ENCODE peak calls at places on chromosomes 3 and 15, in four cellular contexts. One of them, this sample, is unnamed.

GRCh38 chr15:101526442-101526841 is 36.9 kb upstream of the PCSK6 start:
- DNase-seq in neuronal stem cell: no peak
- DNase-seq in H1: no peak
- DNase-seq in trophoblast cell: no peak
- DNase-seq in this sample: no peak

GRCh38 chr3:139096670-139097069 is 52.0 kb upstream of the PRR23C start:
- DNase-seq in neuronal stem cell: no peak
- DNase-seq in H1: no peak
- DNase-seq in trophoblast cell: no peak
- DNase-seq in this sample: no peak

GRCh38 chr15:72063186-72063585 is 54.8 kb downstream of the MYO9A start:
- DNase-seq in neuronal stem cell: no peak
- DNase-seq in H1: no peak
- DNase-seq in trophoblast cell: no peak
- DNase-seq in this sample: no peak

GRCh38 chr3:144770813-144771400 is 799.3 kb downstream of the DIPK2A start:
- DNase-seq in neuronal stem cell: peak
- DNase-seq in H1: no peak
- DNase-seq in trophoblast cell: no peak
- DNase-seq in this sample: peak

GRCh38 chr3:264394-265156 is 68.0 kb downstream of the CHL1 start:
- DNase-seq in neuronal stem cell: no peak
- DNase-seq in H1: no peak
- DNase-seq in trophoblast cell: peak
- DNase-seq in this sample: peak

GRCh38 chr15:45346381-45346780 is 32.0 kb downstream of the GATM start:
- DNase-seq in neuronal stem cell: no peak
- DNase-seq in H1: no peak
- DNase-seq in trophoblast cell: no peak
- DNase-seq in this sample: no peak

GRCh38 chr3:123503200-123503599 is 54.3 kb upstream of the ADCY5 start:
- DNase-seq in neuronal stem cell: no peak
- DNase-seq in H1: no peak
- DNase-seq in trophoblast cell: no peak
- DNase-seq in this sample: no peak

GRCh38 chr3:31789429-31789828 is 191.6 kb downstream of the OSBPL10 start:
- DNase-seq in neuronal stem cell: no peak
- DNase-seq in H1: no peak
- DNase-seq in trophoblast cell: no peak
- DNase-seq in this sample: no peak

GRCh38 chr3:42697326-42698051 is 5.1 kb downstream of the HHATL start:
- DNase-seq in neuronal stem cell: no peak
- DNase-seq in H1: no peak
- DNase-seq in trophoblast cell: no peak
- DNase-seq in this sample: no peak

GRCh38 chr15:38147246-38147645 is 105.4 kb upstream of the SPRED1 start:
- DNase-seq in neuronal stem cell: no peak
- DNase-seq in H1: no peak
- DNase-seq in trophoblast cell: no peak
- DNase-seq in this sample: no peak

GRCh38 chr3:10602769-10603768 is 97.7 kb upstream of the ATP2B2 start:
- DNase-seq in neuronal stem cell: no peak
- DNase-seq in H1: no peak
- DNase-seq in trophoblast cell: no peak
- DNase-seq in this sample: no peak

GRCh38 chr15:32659340-32659831 is 17.9 kb downstream of the SCG5 start:
- DNase-seq in neuronal stem cell: no peak
- DNase-seq in H1: no peak
- DNase-seq in trophoblast cell: no peak
- DNase-seq in this sample: peak

GRCh38 chr3:37905987-37906674 is 44.5 kb downstream of the CTDSPL start:
- DNase-seq in neuronal stem cell: no peak
- DNase-seq in H1: no peak
- DNase-seq in trophoblast cell: no peak
- DNase-seq in this sample: peak

GRCh38 chr3:11459147-11459837 is 184.4 kb downstream of the VGLL4 start:
- DNase-seq in neuronal stem cell: no peak
- DNase-seq in H1: no peak
- DNase-seq in trophoblast cell: no peak
- DNase-seq in this sample: no peak

GRCh38 chr3:188947401-188947982 is 224.3 kb upstream of the TPRG1 start:
- DNase-seq in neuronal stem cell: peak
- DNase-seq in H1: peak
- DNase-seq in trophoblast cell: peak
- DNase-seq in this sample: peak

GRCh38 chr3:118292841-118293240 is 741.8 kb downstream of the IGSF11 start:
- DNase-seq in neuronal stem cell: no peak
- DNase-seq in H1: no peak
- DNase-seq in trophoblast cell: no peak
- DNase-seq in this sample: no peak

GRCh38 chr3:39981547-39982184 is 172.3 kb downstream of the MYRIP start:
- DNase-seq in neuronal stem cell: no peak
- DNase-seq in H1: no peak
- DNase-seq in trophoblast cell: no peak
- DNase-seq in this sample: no peak

GRCh38 chr3:61563614-61564404 is 2.4 kb downstream of the PTPRG start:
- DNase-seq in neuronal stem cell: no peak
- DNase-seq in H1: no peak
- DNase-seq in trophoblast cell: peak
- DNase-seq in this sample: peak

GRCh38 chr3:174441588-174442316 is 417.4 kb upstream of the NAALADL2 start:
- DNase-seq in neuronal stem cell: no peak
- DNase-seq in H1: no peak
- DNase-seq in trophoblast cell: no peak
- DNase-seq in this sample: no peak

GRCh38 chr15:69451951-69452701 is 492 bp upstream of the RPLP1 start:
- DNase-seq in neuronal stem cell: no peak
- DNase-seq in H1: no peak
- DNase-seq in trophoblast cell: peak
- DNase-seq in this sample: no peak

GRCh38 chr15:89982315-89983055 is 18.6 kb upstream of the ZNF710 start:
- DNase-seq in neuronal stem cell: no peak
- DNase-seq in H1: no peak
- DNase-seq in trophoblast cell: no peak
- DNase-seq in this sample: no peak

GRCh38 chr15:89978914-89979313 is 22.2 kb upstream of the ZNF710 start:
- DNase-seq in neuronal stem cell: no peak
- DNase-seq in H1: no peak
- DNase-seq in trophoblast cell: no peak
- DNase-seq in this sample: no peak

GRCh38 chr15:89984001-89984400 is 17.1 kb upstream of the ZNF710 start:
- DNase-seq in neuronal stem cell: no peak
- DNase-seq in H1: no peak
- DNase-seq in trophoblast cell: no peak
- DNase-seq in this sample: no peak

GRCh38 chr15:89984421-89985010 is 16.6 kb upstream of the ZNF710 start:
- DNase-seq in neuronal stem cell: no peak
- DNase-seq in H1: no peak
- DNase-seq in trophoblast cell: no peak
- DNase-seq in this sample: no peak
- H2BK12ac ChIP-seq in neuronal stem cell: no peak
- H2BK12ac ChIP-seq in H1: peak
- H2BK12ac ChIP-seq in trophoblast cell: no peak
- H2BK12ac ChIP-seq in this sample: no peak

GRCh38 chr15:41331833-41332787 is at the start of gene OIP5:
- DNase-seq in neuronal stem cell: peak
- DNase-seq in H1: peak
- DNase-seq in trophoblast cell: peak
- DNase-seq in this sample: peak
- H2BK12ac ChIP-seq in neuronal stem cell: no peak
- H2BK12ac ChIP-seq in H1: peak
- H2BK12ac ChIP-seq in trophoblast cell: no peak
- H2BK12ac ChIP-seq in this sample: no peak

DNA sequence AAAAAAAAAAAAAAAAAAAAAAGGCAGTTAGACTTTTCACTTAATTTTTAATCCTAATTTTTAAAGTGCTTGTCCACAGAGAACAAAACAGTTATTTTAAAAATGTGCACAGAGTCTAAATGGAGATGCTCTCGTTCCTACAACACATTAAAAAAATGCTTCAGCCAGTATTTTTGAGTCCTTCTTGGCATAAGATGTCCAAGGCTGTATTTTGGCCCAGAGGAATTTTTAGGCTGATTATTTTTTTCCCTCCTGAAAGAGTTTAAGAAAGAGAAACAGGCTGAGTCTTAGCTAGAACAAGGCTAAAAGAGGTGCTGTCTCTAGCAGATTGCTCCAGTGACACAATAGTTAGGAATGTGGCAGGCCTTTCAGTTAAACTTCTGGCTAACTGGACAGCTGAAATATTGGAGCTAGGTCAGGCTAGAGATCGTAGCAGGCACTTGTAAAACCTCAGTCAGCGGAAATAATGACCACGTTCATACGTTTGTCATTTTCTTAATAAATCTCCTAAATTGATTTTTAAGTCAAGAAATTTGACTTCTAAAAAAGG is 271.5 kb upstream of the RARB start:
- DNase-seq in neuronal stem cell: peak
- DNase-seq in H1: peak
- DNase-seq in trophoblast cell: peak
- DNase-seq in this sample: peak
- H2BK12ac ChIP-seq in neuronal stem cell: no peak
- H2BK12ac ChIP-seq in H1: no peak
- H2BK12ac ChIP-seq in trophoblast cell: no peak
- H2BK12ac ChIP-seq in this sample: no peak

GRCh38 chr3:194740859-194741486 is 55.3 kb downstream of the FAM43A start:
- DNase-seq in neuronal stem cell: no peak
- DNase-seq in H1: no peak
- DNase-seq in trophoblast cell: peak
- DNase-seq in this sample: peak
- H2BK12ac ChIP-seq in neuronal stem cell: no peak
- H2BK12ac ChIP-seq in H1: peak
- H2BK12ac ChIP-seq in trophoblast cell: peak
- H2BK12ac ChIP-seq in this sample: no peak

DNA sequence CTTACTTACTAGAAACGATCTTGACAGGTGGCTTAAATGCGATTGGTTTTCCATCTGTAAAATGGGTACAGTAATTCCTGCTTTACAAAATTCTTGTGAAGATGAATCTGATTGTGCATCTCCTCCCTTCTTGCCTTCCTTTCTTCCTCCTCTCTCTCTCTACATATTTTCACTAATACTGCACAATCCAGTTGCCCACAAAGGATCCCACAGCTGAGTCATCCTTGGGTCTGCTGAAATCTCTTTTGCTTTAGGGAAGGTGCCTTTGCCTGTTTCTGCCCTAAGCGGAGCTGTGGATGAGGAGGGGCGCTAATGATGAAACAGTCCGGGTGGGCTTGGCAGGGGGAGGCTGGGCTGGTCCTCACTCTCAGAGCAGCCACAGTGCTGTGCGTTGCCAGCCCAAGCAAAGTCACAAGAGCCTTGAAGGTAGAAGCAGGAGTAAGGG is 46.1 kb downstream of the AMOTL2 start:
- DNase-seq in neuronal stem cell: no peak
- DNase-seq in H1: no peak
- DNase-seq in trophoblast cell: peak
- DNase-seq in this sample: peak
- H2BK12ac ChIP-seq in neuronal stem cell: peak
- H2BK12ac ChIP-seq in H1: peak
- H2BK12ac ChIP-seq in trophoblast cell: peak
- H2BK12ac ChIP-seq in this sample: peak

GRCh38 chr15:49330166-49330565 is 92.9 kb upstream of the FGF7 start:
- DNase-seq in neuronal stem cell: no peak
- DNase-seq in H1: no peak
- DNase-seq in trophoblast cell: no peak
- DNase-seq in this sample: no peak

GRCh38 chr15:49328941-49329340 is 94.1 kb upstream of the FGF7 start:
- DNase-seq in neuronal stem cell: no peak
- DNase-seq in H1: peak
- DNase-seq in trophoblast cell: no peak
- DNase-seq in this sample: no peak

GRCh38 chr15:49327927-49328326 is 95.1 kb upstream of the FGF7 start:
- DNase-seq in neuronal stem cell: no peak
- DNase-seq in H1: no peak
- DNase-seq in trophoblast cell: no peak
- DNase-seq in this sample: no peak

GRCh38 chr15:49331951-49332350 is 91.1 kb upstream of the FGF7 start:
- DNase-seq in neuronal stem cell: no peak
- DNase-seq in H1: no peak
- DNase-seq in trophoblast cell: no peak
- DNase-seq in this sample: peak
- H2BK12ac ChIP-seq in neuronal stem cell: no peak
- H2BK12ac ChIP-seq in H1: peak
- H2BK12ac ChIP-seq in trophoblast cell: no peak
- H2BK12ac ChIP-seq in this sample: no peak

DNA sequence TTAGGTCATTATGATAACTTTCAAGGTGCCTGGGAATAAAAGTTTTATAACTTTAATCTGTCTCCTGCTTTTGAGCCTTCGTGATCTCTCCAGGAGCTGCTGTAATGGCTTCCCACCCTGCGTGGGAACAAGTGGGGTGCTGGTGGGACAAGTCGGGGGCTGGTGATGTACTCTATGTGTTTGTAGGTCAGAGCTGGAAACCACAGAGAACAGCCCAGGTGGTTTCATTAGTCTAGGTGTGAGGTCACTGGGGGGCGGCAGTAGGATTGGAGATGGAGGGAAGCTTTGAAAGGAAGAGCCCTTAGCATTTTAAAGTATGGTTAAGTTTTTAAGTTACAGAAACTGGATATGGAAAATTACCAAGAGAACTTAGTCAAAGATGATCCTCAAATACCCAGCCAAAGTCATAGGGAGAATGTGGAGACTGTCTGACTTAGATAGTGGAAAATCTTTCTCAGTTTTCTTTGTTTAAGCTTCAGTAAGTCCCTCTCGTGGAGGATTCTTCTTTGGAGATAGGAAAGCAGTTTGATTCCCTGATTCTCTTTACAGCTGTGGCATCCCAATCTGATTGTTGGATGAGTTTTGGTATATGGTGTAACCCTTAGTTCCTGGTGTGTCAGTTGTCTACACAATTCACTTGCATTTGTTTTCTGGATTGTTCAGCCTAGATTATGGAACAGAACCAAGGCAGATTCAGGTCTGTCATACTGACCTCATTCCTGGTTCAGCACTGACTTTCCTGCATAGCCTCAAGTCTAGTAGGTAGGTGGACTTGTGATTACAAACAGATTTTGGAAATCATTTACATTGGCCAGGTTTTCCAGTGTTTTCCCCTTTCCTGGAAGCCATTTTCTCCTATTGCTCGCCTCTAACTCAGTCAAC is 115.6 kb downstream of the FNDC3B start:
- DNase-seq in neuronal stem cell: no peak
- DNase-seq in H1: no peak
- DNase-seq in trophoblast cell: no peak
- DNase-seq in this sample: peak
- H2BK12ac ChIP-seq in neuronal stem cell: no peak
- H2BK12ac ChIP-seq in H1: peak
- H2BK12ac ChIP-seq in trophoblast cell: peak
- H2BK12ac ChIP-seq in this sample: peak

GRCh38 chr3:134362670-134363380 is 11.4 kb downstream of the AMOTL2 start:
- DNase-seq in neuronal stem cell: no peak
- DNase-seq in H1: no peak
- DNase-seq in trophoblast cell: no peak
- DNase-seq in this sample: no peak
- H2BK12ac ChIP-seq in neuronal stem cell: no peak
- H2BK12ac ChIP-seq in H1: peak
- H2BK12ac ChIP-seq in trophoblast cell: peak
- H2BK12ac ChIP-seq in this sample: no peak

This sample was measured in mesenchymal stem cell.